ENCODE peak calls at places on chromosomes 13 and 19, in eight cellular contexts. Y, J, V, E, U, B, R and C are unnamed samples.

GRCh38 chr19:3243851-3244700 is 19.6 kb downstream of the CELF5 start:
- DNase-seq in Y (peak), J (peak), V (no peak), E (peak), U (no peak), B (peak), R (no peak), C (no peak)

GRCh38 chr19:4379383-4380253 is 20.7 kb downstream of the SH3GL1 start:
- DNase-seq in Y (peak), J (no peak), V (no peak), E (no peak), U (no peak), B (peak), R (no peak), C (no peak)

GRCh38 chr19:6721773-6722172 is 1.3 kb upstream of the C3 start:
- DNase-seq in Y (no peak), J (no peak), V (no peak), E (no peak), U (no peak), B (no peak), R (no peak), C (no peak)

GRCh38 chr19:42441047-42441440 is 1.7 kb downstream of the CXCL17 start:
- DNase-seq in Y (no peak), J (no peak), V (no peak), E (no peak), U (peak), B (peak), R (no peak), C (no peak)

GRCh38 chr19:54654447-54655321 is 8.1 kb upstream of the LILRB4 start:
- DNase-seq in Y (no peak), J (no peak), V (no peak), E (no peak), U (no peak), B (no peak), R (no peak), C (no peak)

GRCh38 chr13:98648141-98648540 is 71.2 kb upstream of the STK24 start:
- DNase-seq in Y (no peak), J (no peak), V (no peak), E (no peak), U (no peak), B (peak), R (no peak), C (no peak)

GRCh38 chr19:19342086-19343015 is 21.7 kb downstream of the MAU2 start:
- DNase-seq in Y (peak), J (peak), V (peak), E (peak), U (no peak), B (peak), R (no peak), C (no peak)

GRCh38 chr19:8423821-8424223 is 10.7 kb downstream of the MARCHF2 start:
- DNase-seq in Y (peak), J (peak), V (peak), E (peak), U (peak), B (peak), R (no peak), C (peak)

GRCh38 chr13:42420304-42420703 is 148.4 kb downstream of the AKAP11 start:
- DNase-seq in Y (no peak), J (no peak), V (no peak), E (no peak), U (no peak), B (no peak), R (no peak), C (no peak)

GRCh38 chr19:50380767-50381166 is 3.4 kb upstream of the POLD1 start:
- DNase-seq in Y (no peak), J (no peak), V (no peak), E (no peak), U (no peak), B (no peak), R (no peak), C (no peak)

GRCh38 chr19:9917322-9917721 is 19.0 kb downstream of the OLFM2 start:
- DNase-seq in Y (peak), J (peak), V (no peak), E (peak), U (no peak), B (no peak), R (no peak), C (no peak)

GRCh38 chr13:97241761-97242160 is 19.6 kb downstream of the MBNL2 start:
- DNase-seq in Y (no peak), J (no peak), V (no peak), E (no peak), U (no peak), B (no peak), R (no peak), C (no peak)

GRCh38 chr19:46845959-46846459 is 4.6 kb downstream of the AP2S1 start:
- DNase-seq in Y (no peak), J (no peak), V (no peak), E (no peak), U (no peak), B (no peak), R (no peak), C (no peak)

GRCh38 chr13:46716821-46717220 is 80.1 kb downstream of the ESD start:
- DNase-seq in Y (peak), J (no peak), V (no peak), E (no peak), U (no peak), B (no peak), R (no peak), C (no peak)